ENCODE peak calls at places on chromosome 2, in four cellular contexts. Q, E, X and A are unnamed samples.

GRCh38 chr2:168118733-168119518 is 128.5 kb downstream of the STK39 start:
- DNase-seq in X (no peak), E (no peak), Q (no peak), A (no peak)

GRCh38 chr2:53036196-53036595 is 731.4 kb upstream of the CHAC2 start:
- DNase-seq in X (no peak), Q (no peak), E (no peak), A (peak)

GRCh38 chr2:85951351-85952067 is 62.7 kb upstream of the ST3GAL5 start:
- DNase-seq in Q (no peak), E (no peak), X (no peak), A (no peak)

GRCh38 chr2:230346465-230346864 is 19.5 kb downstream of the SP140L start:
- DNase-seq in E (no peak), Q (no peak), X (no peak), A (no peak)

GRCh38 chr2:152587187-152587947 is 129.9 kb downstream of the PRPF40A start:
- DNase-seq in X (no peak), Q (no peak), E (no peak), A (no peak)

GRCh38 chr2:138867341-138867740 is 87.2 kb upstream of the NXPH2 start:
- DNase-seq in X (no peak), E (no peak), Q (no peak), A (no peak)

GRCh38 chr2:134217924-134218323 is 35.9 kb upstream of the MGAT5 start:
- DNase-seq in E (no peak), X (no peak), Q (no peak), A (no peak)

GRCh38 chr2:36626071-36626470 is 28.1 kb upstream of the FEZ2 start:
- DNase-seq in Q (no peak), X (no peak), E (no peak), A (no peak)

GRCh38 chr2:152525277-152525838 is 190.4 kb downstream of the FMNL2 start:
- DNase-seq in E (no peak), X (peak), Q (peak), A (no peak)

GRCh38 chr2:190404487-190404886 is 3.7 kb upstream of the MFSD6 start:
- DNase-seq in E (no peak), Q (no peak), X (no peak), A (peak)

GRCh38 chr2:158936978-158937377 is 31.5 kb upstream of the TANC1 start:
- DNase-seq in X (peak), E (no peak), Q (no peak), A (no peak)

GRCh38 chr2:190599073-190599472 is 49.8 kb upstream of the NAB1 start:
- DNase-seq in Q (no peak), X (no peak), E (no peak), A (no peak)

GRCh38 chr2:9803023-9803805 is 40.1 kb upstream of the TAF1B start:
- DNase-seq in X (peak), E (no peak), Q (peak), A (no peak)

GRCh38 chr2:127164761-127165538 is 55.1 kb downstream of the CYP27C1 start:
- DNase-seq in X (no peak), Q (no peak), E (no peak), A (no peak)

GRCh38 chr2:199485732-199486335 is 28.1 kb upstream of the SATB2 start:
- DNase-seq in X (peak), E (no peak), Q (peak), A (no peak)

GRCh38 chr2:231890896-231891513 is 35.2 kb downstream of the NPPC start:
- DNase-seq in X (no peak), E (no peak), Q (peak), A (no peak)

GRCh38 chr2:216634317-216635148 is 1.3 kb downstream of the IGFBP2 start:
- DNase-seq in Q (no peak), X (no peak), E (no peak), A (no peak)

GRCh38 chr2:146666336-146666735 is 1178.5 kb upstream of the ACVR2A start:
- DNase-seq in Q (no peak), X (no peak), E (no peak), A (no peak)

GRCh38 chr2:74617123-74617522 is 31.0 kb downstream of the M1AP start:
- DNase-seq in Q (no peak), X (no peak), E (no peak), A (no peak)

GRCh38 chr2:62884514-62884913 is 166.1 kb upstream of the OTX1 start:
- DNase-seq in Q (no peak), E (no peak), X (no peak), A (no peak)

GRCh38 chr2:43609304-43609883 is 13.6 kb upstream of the THADA start:
- DNase-seq in X (no peak), E (peak), Q (peak), A (no peak)

GRCh38 chr2:66714651-66715050 is 279.7 kb downstream of the MEIS1 start:
- DNase-seq in E (no peak), Q (no peak), X (no peak), A (no peak)

GRCh38 chr2:146997945-146998344 is 846.9 kb upstream of the ACVR2A start:
- DNase-seq in X (no peak), Q (no peak), E (no peak), A (no peak)

GRCh38 chr2:120949027-120949956 is 213.6 kb downstream of the GLI2 start:
- DNase-seq in Q (peak), E (no peak), X (no peak), A (no peak)

GRCh38 chr2:182283512-182283911 is 143.3 kb downstream of the PDE1A start:
- DNase-seq in X (no peak), E (no peak), Q (no peak), A (no peak)

GRCh38 chr2:160351978-160352377 is 141.6 kb downstream of the RBMS1 start:
- DNase-seq in X (no peak), Q (no peak), E (no peak), A (peak)

GRCh38 chr2:171813729-171814128 is 80.3 kb downstream of the SLC25A12 start:
- DNase-seq in E (no peak), X (no peak), Q (no peak), A (no peak)

GRCh38 chr2:39508243-39508642 is 71.2 kb upstream of the MAP4K3 start:
- DNase-seq in X (no peak), E (no peak), Q (no peak), A (no peak)

GRCh38 chr2:69436594-69436936 is 670 bp downstream of the NFU1 start:
- DNase-seq in E (peak), Q (no peak), X (no peak), A (no peak)

GRCh38 chr2:70894765-70895164 is 40.9 kb upstream of the ATP6V1B1 start:
- DNase-seq in X (no peak), E (no peak), Q (no peak), A (no peak)

GRCh38 chr2:55871637-55872036 is 51.9 kb downstream of the EFEMP1 start:
- DNase-seq in E (no peak), Q (no peak), X (no peak), A (no peak)
- TF ChIP-seq CTCF in E (no peak), Q (no peak), X (no peak), A (no peak)

GRCh38 chr2:113965644-113966043 is 75.8 kb downstream of the ACTR3 start:
- DNase-seq in Q (peak), X (no peak), E (no peak), A (peak)
- TF ChIP-seq CTCF in Q (peak), X (no peak), E (peak), A (peak)

GRCh38 chr2:173247156-173247555 is 107.5 kb upstream of the CDCA7 start:
- DNase-seq in X (no peak), Q (no peak), E (no peak), A (no peak)
- TF ChIP-seq CTCF in X (no peak), Q (no peak), E (no peak), A (no peak)

GRCh38 chr2:129297430-129297829 is 682.0 kb upstream of the RAB6C start:
- DNase-seq in Q (no peak), E (no peak), X (no peak), A (no peak)
- TF ChIP-seq CTCF in Q (no peak), E (peak), X (no peak), A (no peak)

GRCh38 chr2:189024861-189025618 is 50.9 kb downstream of the COL3A1 start:
- DNase-seq in X (no peak), E (no peak), Q (no peak), A (no peak)
- TF ChIP-seq CTCF in X (no peak), E (peak), Q (no peak), A (peak)

DNA sequence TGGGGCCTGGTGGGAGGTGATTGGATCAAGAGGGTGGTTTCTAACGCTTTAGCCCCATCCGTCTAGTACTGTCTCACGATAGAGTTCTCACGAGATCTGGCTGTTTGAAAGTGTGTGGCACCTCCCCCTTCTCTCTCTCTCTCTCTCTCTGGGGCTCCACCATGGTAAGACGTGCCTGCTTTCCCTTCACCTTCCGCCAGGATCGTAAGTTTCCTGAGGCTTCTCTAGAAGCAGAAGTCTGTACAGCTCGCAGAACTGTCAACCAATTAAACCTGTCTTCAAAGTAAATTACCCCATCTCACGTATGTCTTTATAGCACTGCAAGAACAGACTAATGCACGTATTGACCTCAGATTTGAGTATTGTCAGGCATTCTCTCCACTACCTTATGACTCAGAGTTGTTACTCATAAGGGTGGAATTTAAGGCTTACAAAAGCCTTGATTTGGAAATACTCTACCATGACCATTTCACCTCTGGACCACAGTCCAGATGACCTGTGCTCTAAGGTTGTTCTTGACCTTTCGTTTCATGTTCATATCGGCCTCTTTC is 99.5 kb upstream of the AGAP1 start:
- DNase-seq in E (no peak), X (no peak), Q (no peak), A (peak)
- TF ChIP-seq CTCF in E (no peak), X (no peak), Q (no peak), A (no peak)

GRCh38 chr2:166060191-166060590 is 67.6 kb downstream of the SCN1A start:
- DNase-seq in Q (no peak), X (no peak), E (no peak), A (no peak)

GRCh38 chr2:166057363-166058169 is 70.3 kb downstream of the SCN1A start:
- DNase-seq in E (no peak), Q (no peak), X (no peak), A (no peak)
- TF ChIP-seq CTCF in E (peak), Q (peak), X (peak), A (peak)

DNA sequence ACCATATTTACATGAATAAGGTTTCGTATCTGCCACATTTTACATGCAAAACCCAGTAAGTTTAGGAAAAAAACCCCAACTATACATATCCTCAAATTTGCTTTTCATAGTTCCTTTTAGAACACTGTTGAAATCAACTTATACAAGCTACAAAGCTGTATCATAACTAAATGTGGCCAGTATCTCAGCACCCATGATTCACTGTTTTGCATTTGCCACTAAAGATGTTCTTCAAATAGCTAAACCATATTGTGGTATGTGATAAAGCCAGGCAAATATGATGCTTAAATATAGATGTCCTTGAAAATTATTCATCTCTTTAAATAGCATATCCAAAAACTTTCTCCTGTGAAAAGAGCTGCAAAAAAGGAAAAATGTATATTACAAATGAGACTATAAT is 30.0 kb downstream of the ROCK2 start:
- DNase-seq in Q (no peak), E (no peak), X (no peak), A (no peak)
- TF ChIP-seq CTCF in Q (no peak), E (no peak), X (no peak), A (no peak)

GRCh38 chr2:27954771-27955384 is 64.3 kb downstream of the BABAM2 start:
- DNase-seq in X (peak), E (no peak), Q (peak), A (peak)
- TF ChIP-seq CTCF in X (peak), E (no peak), Q (no peak), A (peak)

GRCh38 chr2:45276914-45277313 is 267.7 kb upstream of the SIX2 start:
- DNase-seq in E (no peak), X (no peak), Q (peak), A (no peak)
- TF ChIP-seq CTCF in E (no peak), X (no peak), Q (no peak), A (no peak)